ENCODE peak calls at places on chromosomes 1 and 21, in six cellular contexts. H, M, O, Q, Z and L are unnamed samples.

GRCh38 chr1:18091660-18092446 is 15.7 kb upstream of the IGSF21 start:
- DNase-seq in Z (no peak), Q (no peak), H (no peak), M (no peak), O (no peak), L (no peak)

GRCh38 chr1:59484090-59484489 is 187.2 kb downstream of the FGGY start:
- DNase-seq in M (peak), O (no peak), Q (no peak), Z (no peak), H (peak), L (no peak)

GRCh38 chr1:98044766-98045165 is 123.9 kb upstream of the DPYD start:
- DNase-seq in M (no peak), Z (no peak), Q (no peak), O (no peak), H (no peak), L (no peak)

GRCh38 chr1:65255088-65256050 is 54.0 kb upstream of the DNAJC6 start:
- DNase-seq in Q (no peak), Z (no peak), O (no peak), H (peak), M (no peak), L (peak)

GRCh38 chr1:51648180-51649109 is 31.6 kb downstream of the OSBPL9 start:
- DNase-seq in H (peak), Q (peak), O (no peak), Z (no peak), M (no peak), L (no peak)

GRCh38 chr1:230087034-230087721 is 20.1 kb downstream of the GALNT2 start:
- DNase-seq in Z (no peak), Q (no peak), O (no peak), H (no peak), M (no peak), L (no peak)

GRCh38 chr1:46065405-46065804 is 67.0 kb downstream of the PIK3R3 start:
- DNase-seq in M (peak), Q (no peak), Z (no peak), O (no peak), H (peak), L (no peak)

GRCh38 chr21:28704746-28705145 is 287.9 kb downstream of the LTN1 start:
- DNase-seq in H (no peak), O (no peak), Q (no peak), Z (no peak), M (no peak), L (no peak)

GRCh38 chr1:22204989-22205913 is 62.4 kb upstream of the WNT4 start:
- DNase-seq in O (no peak), Q (no peak), Z (no peak), M (no peak), H (no peak), L (no peak)

GRCh38 chr1:192951961-192952460 is 107.1 kb downstream of the UCHL5 start:
- DNase-seq in M (no peak), O (peak), Q (no peak), H (no peak), Z (no peak), L (no peak)

GRCh38 chr21:45548711-45549491 is 6.7 kb upstream of the SLC19A1 start:
- DNase-seq in Q (no peak), Z (no peak), O (no peak), M (no peak), H (no peak), L (no peak)

GRCh38 chr1:70727891-70728443 is 316.9 kb downstream of the CTH start:
- DNase-seq in O (no peak), Q (no peak), H (no peak), M (no peak), Z (no peak), L (peak)

GRCh38 chr1:48442864-48443619 is 29.0 kb downstream of the SPATA6 start:
- DNase-seq in H (no peak), M (no peak), Z (peak), Q (no peak), O (no peak), L (no peak)

GRCh38 chr1:8560611-8561544 is 243.0 kb downstream of the SLC45A1 start:
- DNase-seq in H (peak), M (peak), Z (no peak), Q (peak), O (no peak), L (no peak)

GRCh38 chr1:173570370-173571030 is 32.4 kb downstream of the SLC9C2 start:
- DNase-seq in M (no peak), O (peak), H (no peak), Z (no peak), Q (no peak), L (no peak)

GRCh38 chr21:33686386-33686785 is 44.1 kb downstream of the ITSN1 start:
- DNase-seq in H (no peak), O (no peak), M (no peak), Z (no peak), Q (no peak), L (no peak)

GRCh38 chr1:178575611-178576331 is 62.9 kb downstream of the TEX35 start:
- DNase-seq in H (no peak), Q (no peak), Z (no peak), O (peak), M (no peak), L (no peak)

GRCh38 chr1:179812501-179813292 is 64.9 kb downstream of the TOR1AIP2 start:
- DNase-seq in O (no peak), M (no peak), Z (no peak), Q (no peak), H (no peak), L (no peak)

GRCh38 chr1:31768407-31768806 is 4.3 kb upstream of the ADGRB2 start:
- DNase-seq in Z (no peak), M (no peak), O (no peak), Q (no peak), H (no peak), L (no peak)

GRCh38 chr1:195721210-195721971 is 886.8 kb downstream of the KCNT2 start:
- DNase-seq in O (no peak), Z (no peak), M (no peak), H (no peak), Q (no peak), L (no peak)

GRCh38 chr1:239677362-239677761 is 291.0 kb downstream of the CHRM3 start:
- DNase-seq in Q (no peak), H (no peak), M (no peak), Z (no peak), O (no peak), L (no peak)

GRCh38 chr21:17572431-17572830 is 40.3 kb downstream of the BTG3 start:
- DNase-seq in O (no peak), Q (no peak), H (no peak), Z (no peak), M (no peak), L (no peak)

GRCh38 chr1:113073457-113073950 is 506 bp downstream of the LRIG2 start:
- DNase-seq in H (peak), Z (peak), M (no peak), Q (peak), O (no peak), L (peak)

GRCh38 chr1:152645146-152645545 is 18.0 kb upstream of the LCE2D start:
- DNase-seq in Q (no peak), Z (no peak), M (no peak), O (no peak), H (no peak), L (no peak)

GRCh38 chr1:152640351-152640750 is 17.4 kb upstream of the LCE3A start:
- DNase-seq in Q (no peak), M (no peak), H (no peak), O (no peak), Z (no peak), L (no peak)
- TF ChIP-seq ATF3 in Q (no peak), M (no peak), H (no peak), O (no peak), Z (no peak), L (no peak)

GRCh38 chr1:10897981-10898728 is 101.7 kb upstream of the CASZ1 start:
- DNase-seq in Q (no peak), O (no peak), H (no peak), M (no peak), Z (no peak), L (no peak)
- TF ChIP-seq ATF3 in Q (no peak), O (no peak), H (no peak), M (no peak), Z (no peak), L (no peak)

GRCh38 chr1:63555480-63555879 is 32.2 kb downstream of the EFCAB7 start:
- DNase-seq in Q (no peak), O (no peak), H (no peak), M (no peak), Z (no peak), L (no peak)
- TF ChIP-seq ATF3 in Q (no peak), O (no peak), H (no peak), M (no peak), Z (no peak), L (no peak)

GRCh38 chr1:91511386-91511785 is 10.7 kb downstream of the CDC7 start:
- DNase-seq in M (peak), Z (no peak), H (peak), O (no peak), Q (peak), L (no peak)
- TF ChIP-seq ATF3 in M (no peak), Z (no peak), H (no peak), O (no peak), Q (no peak), L (no peak)

DNA sequence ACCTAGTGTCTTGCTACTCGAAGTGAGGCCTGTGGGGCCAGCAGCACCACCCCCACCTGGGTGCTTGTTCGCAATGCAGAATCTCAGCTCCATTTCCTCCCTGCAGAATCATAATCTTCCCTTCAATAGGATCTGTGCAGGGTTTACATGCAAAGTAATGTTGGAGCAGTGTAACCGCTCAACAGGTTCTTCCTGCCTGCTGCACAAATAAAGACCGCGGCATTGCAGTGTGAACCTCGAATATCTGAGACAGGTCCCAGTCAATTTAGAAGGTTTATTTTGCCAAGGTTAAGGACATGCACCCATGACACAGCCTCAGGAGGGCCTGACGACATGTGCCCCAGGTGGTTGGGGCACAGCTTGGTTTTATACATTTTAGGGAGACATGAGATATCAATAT is 119.2 kb downstream of the TLR5 start:
- DNase-seq in O (no peak), H (no peak), Z (no peak), Q (no peak), M (no peak), L (no peak)
- TF ChIP-seq ATF3 in O (no peak), H (no peak), Z (no peak), Q (no peak), M (no peak), L (no peak)

GRCh38 chr1:201142854-201143725 is 11.2 kb downstream of the TMEM9 start:
- DNase-seq in Q (no peak), H (no peak), Z (no peak), M (no peak), O (no peak), L (no peak)
- TF ChIP-seq ATF3 in Q (no peak), H (no peak), Z (no peak), M (no peak), O (no peak), L (no peak)

GRCh38 chr1:157505481-157506272 is 46.6 kb downstream of the FCRL5 start:
- DNase-seq in Z (peak), Q (peak), H (peak), O (peak), M (peak), L (peak)
- TF ChIP-seq ATF3 in Z (no peak), Q (no peak), H (no peak), O (no peak), M (no peak), L (no peak)

GRCh38 chr1:99943238-99943794 is 26.5 kb upstream of the SLC35A3 start:
- DNase-seq in H (peak), Q (peak), M (no peak), O (no peak), Z (no peak), L (no peak)
- TF ChIP-seq ATF3 in H (peak), Q (no peak), M (no peak), O (no peak), Z (no peak), L (no peak)

DNA sequence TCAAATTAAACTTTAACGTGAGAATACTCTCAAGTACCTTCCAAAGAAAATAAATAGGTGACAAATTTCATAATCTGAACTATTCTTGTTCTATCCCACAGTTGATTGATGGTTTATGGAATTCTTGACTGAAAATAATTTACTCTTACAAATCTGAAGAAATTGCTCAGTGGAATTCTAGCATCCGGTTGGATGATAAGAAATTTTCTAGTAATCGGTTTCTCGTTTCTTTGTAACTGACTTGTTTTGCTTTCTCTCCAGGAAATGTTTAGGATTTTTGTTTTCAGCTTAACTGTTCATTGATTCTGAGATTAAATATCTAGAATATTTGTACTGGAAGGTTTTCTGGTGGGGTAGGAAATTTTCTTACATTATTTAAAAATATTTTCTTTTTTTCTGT is 558.9 kb upstream of the ADAMTS5 start:
- DNase-seq in Z (no peak), O (no peak), M (no peak), H (no peak), Q (no peak), L (no peak)
- TF ChIP-seq ATF3 in Z (no peak), O (no peak), M (no peak), H (no peak), Q (no peak), L (no peak)

GRCh38 chr1:24609949-24610517 is 33.1 kb upstream of the SRRM1 start:
- DNase-seq in H (no peak), Z (no peak), M (no peak), Q (no peak), O (no peak), L (no peak)

GRCh38 chr1:24606296-24606605 is 36.9 kb upstream of the SRRM1 start:
- DNase-seq in Z (no peak), O (no peak), M (no peak), Q (no peak), H (no peak), L (no peak)

GRCh38 chr1:24600551-24600950 is 42.6 kb upstream of the SRRM1 start:
- DNase-seq in Q (no peak), H (no peak), Z (no peak), O (no peak), M (no peak), L (no peak)

GRCh38 chr1:24606621-24607020 is 36.5 kb upstream of the SRRM1 start:
- DNase-seq in O (no peak), Q (no peak), Z (no peak), M (no peak), H (no peak), L (no peak)

GRCh38 chr1:24605534-24606295 is 37.4 kb upstream of the SRRM1 start:
- DNase-seq in H (no peak), Z (no peak), Q (peak), M (no peak), O (no peak), L (no peak)
- TF ChIP-seq ATF3 in H (no peak), Z (no peak), Q (no peak), M (no peak), O (no peak), L (no peak)